ENCODE peak calls at places on chromosomes 16 and 17, in seven cellular contexts. Q is neural progenitor cell; A is psoas muscle; F is CD8-positive, alpha-beta T cell; U is keratinocyte; D is ascending aorta; N is adrenal gland. S is an unnamed sample.

GRCh38 chr16:88737298-88738166 is 31.2 kb downstream of the CTU2 start:
- DNase-seq in F (peak; percentile 54), D (peak; percentile 76), U (peak; percentile 11), Q (peak; percentile 81), N (peak; percentile 89), A (peak; percentile 88), S (peak; percentile 55)

GRCh38 chr16:66146689-66147330 is 219.7 kb upstream of the CDH5 start:
- DNase-seq in Q (no peak), F (no peak), D (no peak), U (no peak), A (no peak), N (no peak), S (no peak)

GRCh38 chr17:17062866-17063265 is 20.6 kb downstream of the MPRIP start:
- DNase-seq in Q (no peak), U (no peak), A (no peak), D (no peak), F (no peak), N (no peak), S (no peak)

GRCh38 chr16:11133344-11133921 is 122.6 kb downstream of the SOCS1 start:
- DNase-seq in N (peak; percentile 94), U (peak; percentile 84), F (no peak), Q (no peak), A (peak; percentile 80), D (peak; percentile 93), S (peak; percentile 79)

GRCh38 chr16:56824335-56824734 is 40.7 kb upstream of the SLC12A3 start:
- DNase-seq in A (no peak), F (no peak), N (peak; percentile 74), U (no peak), D (no peak), Q (peak; percentile 52), S (no peak)

GRCh38 chr17:73362697-73363096 is 50.9 kb upstream of the CDC42EP4 start:
- DNase-seq in U (no peak), F (no peak), A (no peak), N (no peak), D (no peak), Q (peak; percentile 37), S (no peak)

GRCh38 chr17:50903604-50904521 is 37.7 kb upstream of the TOB1 start:
- DNase-seq in A (no peak), F (no peak), N (no peak), U (no peak), Q (no peak), D (no peak), S (no peak)

GRCh38 chr16:49980166-49980565 is 44.9 kb upstream of the CNEP1R1 start:
- DNase-seq in N (no peak), U (no peak), Q (no peak), D (no peak), F (no peak), A (no peak), S (no peak)

GRCh38 chr16:11629071-11630030 is 38.9 kb upstream of the SNN start:
- DNase-seq in A (no peak), U (no peak), F (no peak), D (no peak), Q (no peak), N (peak; percentile 42), S (no peak)

GRCh38 chr17:79399610-79400144 is 211.2 kb downstream of the RBFOX3 start:
- DNase-seq in U (no peak), N (no peak), D (no peak), A (no peak), Q (peak; percentile 43), F (no peak), S (no peak)

GRCh38 chr16:57314161-57314785 is 29.8 kb upstream of the PLLP start:
- DNase-seq in Q (no peak), N (no peak), U (no peak), F (no peak), D (peak; percentile 55), A (no peak), S (no peak)

GRCh38 chr17:50522766-50523165 is 9.8 kb upstream of the EPN3 start:
- DNase-seq in U (no peak), Q (no peak), D (no peak), F (no peak), N (no peak), A (no peak), S (no peak)

GRCh38 chr17:54947396-54947795 is 21.1 kb downstream of the COX11 start:
- DNase-seq in N (no peak), D (no peak), U (no peak), A (no peak), Q (no peak), F (no peak), S (no peak)

GRCh38 chr16:14958970-14959369 is 15.9 kb upstream of the PDXDC1 start:
- DNase-seq in U (no peak), Q (peak; percentile 29), D (no peak), N (no peak), A (no peak), F (no peak), S (no peak)

GRCh38 chr17:49213399-49213798 is 2.9 kb downstream of the ABI3 start:
- DNase-seq in D (no peak), F (no peak), U (no peak), N (no peak), A (no peak), Q (no peak), S (no peak)

GRCh38 chr16:46885960-46886763 is 2.0 kb downstream of the GPT2 start:
- DNase-seq in D (no peak), Q (peak; percentile 71), A (peak; percentile 85), F (no peak), N (no peak), U (no peak), S (peak; percentile 39)

GRCh38 chr17:81517339-81518112 is 4.9 kb upstream of the ACTG1 start:
- DNase-seq in A (peak; percentile 56), N (no peak), Q (peak; percentile 46), U (no peak), F (no peak), D (no peak), S (no peak)

GRCh38 chr17:77375917-77376651 is 235.3 kb downstream of the SEC14L1 start:
- DNase-seq in N (peak; percentile 51), F (peak; percentile 74), D (no peak), U (no peak), Q (peak; percentile 42), A (no peak), S (no peak)

GRCh38 chr17:77376795-77377751 is 236.3 kb downstream of the SEC14L1 start:
- DNase-seq in D (no peak), F (no peak), U (no peak), A (no peak), Q (no peak), N (peak; percentile 92), S (no peak)

GRCh38 chr17:77375108-77375507 is 234.3 kb downstream of the SEC14L1 start:
- DNase-seq in N (no peak), U (no peak), Q (peak; percentile 35), A (no peak), D (no peak), F (no peak), S (no peak)

GRCh38 chr17:77374170-77374936 is 233.6 kb downstream of the SEC14L1 start:
- DNase-seq in N (peak; percentile 91), U (no peak), F (peak; percentile 67), A (peak; percentile 90), D (peak; percentile 92), Q (peak; percentile 96), S (peak; percentile 71)

DNA sequence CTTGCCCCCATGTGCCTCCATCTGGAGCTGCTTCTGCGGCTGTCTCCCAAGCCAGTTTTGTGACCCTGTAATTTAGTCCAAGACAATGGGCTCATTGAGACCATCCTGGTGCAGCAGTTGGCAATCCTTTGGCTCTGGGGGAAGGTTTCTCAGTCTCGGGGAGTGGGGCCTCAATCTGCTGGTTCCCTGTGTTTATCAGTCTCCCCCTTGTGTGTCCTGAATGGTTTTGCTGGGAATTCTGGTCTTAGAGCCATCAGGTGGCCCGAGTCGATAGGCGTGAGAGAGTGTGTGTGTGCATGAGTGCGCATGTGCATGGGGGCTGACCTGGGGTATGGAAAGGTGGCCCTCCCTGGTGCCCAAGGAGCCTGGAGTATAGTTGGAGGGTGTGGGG is 234.8 kb downstream of the SEC14L1 start:
- DNase-seq in A (no peak), Q (no peak), U (no peak), N (no peak), F (no peak), D (no peak), S (no peak)
- H3K4me1 ChIP-seq in A (peaks cover 63% of the 10 kb centered on the region), Q (peaks cover 59% of the 10 kb centered on the region), U (peaks cover 22% of the 10 kb centered on the region), N (peaks cover 64% of the 10 kb centered on the region), F (peaks cover 81% of the 10 kb centered on the region), D (peaks cover 54% of the 10 kb centered on the region), S (peaks cover 81% of the 10 kb centered on the region)

DNA sequence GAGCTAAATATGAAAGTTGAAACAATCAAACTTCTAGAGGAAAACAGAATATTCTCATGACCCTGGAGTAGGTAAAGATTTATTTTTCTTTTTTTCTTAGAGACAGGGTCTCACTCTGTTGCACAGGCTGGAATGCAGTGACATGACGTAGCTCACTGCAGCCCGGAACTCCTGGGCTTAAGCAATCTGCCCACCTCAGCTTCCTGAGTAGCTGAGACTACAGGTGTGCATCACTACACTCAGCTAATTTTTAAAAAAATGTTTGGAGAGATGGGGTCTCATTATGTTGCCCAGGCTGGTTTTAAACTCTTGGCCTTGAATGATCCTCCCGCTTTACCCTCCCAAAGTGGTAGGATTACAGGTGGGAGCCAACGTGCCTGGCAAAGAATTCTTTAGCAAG is 15.5 kb downstream of the IKZF3 start:
- DNase-seq in N (no peak), Q (no peak), F (no peak), D (no peak), A (no peak), U (no peak), S (no peak)
- H3K4me1 ChIP-seq in N (no peaks in the 10 kb centered on the region), Q (no peaks in the 10 kb centered on the region), F (peaks cover 69% of the 10 kb centered on the region), D (no peaks in the 10 kb centered on the region), A (no peaks in the 10 kb centered on the region), U (no peaks in the 10 kb centered on the region), S (no peaks in the 10 kb centered on the region)

DNA sequence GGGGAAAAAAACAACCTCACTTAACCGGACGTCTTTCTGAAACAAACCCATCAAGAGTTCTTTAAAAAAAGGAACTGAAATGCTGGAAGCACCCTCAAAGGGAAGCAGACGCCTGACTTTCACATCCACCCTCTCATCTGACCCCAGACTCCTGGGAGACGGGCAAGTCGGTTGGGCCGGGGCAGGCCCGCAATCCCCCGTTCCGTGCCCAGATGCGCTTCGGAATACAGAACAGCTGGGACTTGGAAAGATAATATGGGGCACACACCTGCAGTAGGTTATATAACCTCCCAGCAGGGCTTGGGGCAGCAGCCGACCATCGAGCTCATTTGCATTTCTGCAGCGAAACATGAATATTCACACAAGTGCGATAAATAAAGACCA is 3.7 kb downstream of the ARHGAP27 start:
- DNase-seq in Q (no peak), A (peak; percentile 39), F (no peak), N (peak; percentile 25), U (no peak), D (no peak), S (no peak)
- H3K4me1 ChIP-seq in Q (peaks cover 19% of the 10 kb centered on the region), A (peaks cover 22% of the 10 kb centered on the region), F (peaks cover 20% of the 10 kb centered on the region), N (peaks cover 31% of the 10 kb centered on the region), U (peaks cover 41% of the 10 kb centered on the region), D (peaks cover 17% of the 10 kb centered on the region), S (peaks cover 36% of the 10 kb centered on the region)

GRCh38 chr17:77461277-77462057 is 320.7 kb downstream of the SEC14L1 start:
- DNase-seq in F (no peak), A (no peak), N (no peak), D (no peak), U (no peak), Q (no peak), S (no peak)

GRCh38 chr17:77458202-77459017 is 317.6 kb downstream of the SEC14L1 start:
- DNase-seq in U (no peak), F (no peak), N (no peak), D (no peak), A (no peak), Q (no peak), S (no peak)

GRCh38 chr17:77462101-77462500 is 321.3 kb downstream of the SEC14L1 start:
- DNase-seq in Q (no peak), F (no peak), A (no peak), U (no peak), D (no peak), N (peak; percentile 44), S (no peak)

GRCh38 chr17:77459018-77459755 is 318.4 kb downstream of the SEC14L1 start:
- DNase-seq in Q (no peak), A (no peak), N (no peak), D (no peak), U (no peak), F (no peak), S (no peak)

GRCh38 chr17:77460514-77461046 is 319.8 kb downstream of the SEC14L1 start:
- DNase-seq in N (no peak), A (peak; percentile 40), U (no peak), Q (no peak), F (no peak), D (no peak), S (no peak)
- H3K4me1 ChIP-seq in N (peaks cover 18% of the 10 kb centered on the region), A (peaks cover 24% of the 10 kb centered on the region), U (peaks cover 9% of the 10 kb centered on the region), Q (peaks cover 32% of the 10 kb centered on the region), F (peaks cover 92% of the 10 kb centered on the region), D (no peaks in the 10 kb centered on the region), S (peaks cover 77% of the 10 kb centered on the region)

S was measured in tibial nerve.